ENCODE peak calls at places on chromosomes 16 and 17, in six cellular contexts. G is type B pancreatic cell; V is stimulated activated CD4-positive, alpha-beta T cell treated with anti-CD3 and anti-CD28 coated beads, Interleukin-1b, Interleukin-23, amount 100 ng/mL, for 1 hour; Y is GM04503; T is CD8-positive, alpha-beta memory T cell; F is mesothelial cell of epicardium. M is an unnamed sample.

GRCh38 chr16:70520612-70521297 is 2.6 kb downstream of the COG4 start:
- DNase-seq in G (no peak), V (no peak), Y (peak; percentile 45), T (no peak), F (no peak), M (no peak)

GRCh38 chr17:44348234-44348987 is 3.3 kb downstream of the GRN start:
- DNase-seq in G (no peak), V (no peak), Y (peak; percentile 23), T (no peak), F (no peak), M (no peak)

GRCh38 chr17:58666858-58667267 is 25.0 kb downstream of the TEX14 start:
- DNase-seq in G (no peak), V (no peak), Y (no peak), T (peak; percentile 8), F (no peak), M (no peak)

GRCh38 chr17:42653179-42654124 is 5.6 kb upstream of the TUBG2 start:
- DNase-seq in G (no peak), V (no peak), Y (peak; percentile 52), T (no peak), F (peak; percentile 48), M (peak; percentile 74)

GRCh38 chr17:70855401-70856054 is 686.2 kb downstream of the KCNJ2 start:
- DNase-seq in G (no peak), V (no peak), Y (no peak), T (no peak), F (no peak), M (no peak)

GRCh38 chr16:57194512-57194911 is 8.4 kb downstream of the RSPRY1 start:
- DNase-seq in G (no peak), V (no peak), Y (peak; percentile 78), T (no peak), F (no peak), M (no peak)

GRCh38 chr17:29613371-29613837 is 9.3 kb downstream of the CORO6 start:
- DNase-seq in G (peak; percentile 82), V (peak; percentile 95), Y (no peak), T (peak; percentile 93), F (peak; percentile 97), M (peak; percentile 100)

GRCh38 chr16:25093208-25094061 is 18.1 kb upstream of the LCMT1 start:
- DNase-seq in G (no peak), V (no peak), Y (no peak), T (no peak), F (no peak), M (no peak)

GRCh38 chr17:77126519-77126918 is 14.2 kb upstream of the SEC14L1 start:
- DNase-seq in G (no peak), V (no peak), Y (no peak), T (no peak), F (no peak), M (no peak)

GRCh38 chr16:88690341-88691128 is 4.2 kb upstream of the SNAI3 start:
- DNase-seq in G (no peak), V (no peak), Y (no peak), T (no peak), F (no peak), M (no peak)

GRCh38 chr16:66070140-66070887 is 296.2 kb upstream of the CDH5 start:
- DNase-seq in G (no peak), V (no peak), Y (no peak), T (no peak), F (no peak), M (no peak)

M was measured in ecto neural progenitor cell.